ENCODE peak calls at places on chromosomes 7 and 10, in nine cellular contexts. D is AG09309, G is sigmoid colon, O is GM12865, E is fibroblast of the aortic adventitia, Q is cardiac fibroblast, H is HCT116, A is foreskin fibroblast, W is fibroblast of lung. R is an unnamed sample.

GRCh38 chr10:77909755-77910375 is 16.7 kb downstream of the DLG5 start:
- DNase-seq in D (peak; percentile 8), G (no peak), O (no peak), E (peak; percentile 72), Q (peak; percentile 76), H (no peak), A (peak; percentile 65), W (peak; percentile 70), R (peak; percentile 49)

GRCh38 chr7:51034531-51035264 is 252.0 kb upstream of the GRB10 start:
- DNase-seq in D (peak; percentile 38), G (no peak), O (no peak), E (peak; percentile 78), Q (peak; percentile 84), H (no peak), A (peak; percentile 51), W (peak; percentile 57), R (peak; percentile 93)

GRCh38 chr10:96275685-96276418 is 4.5 kb upstream of the BLNK start:
- DNase-seq in D (no peak), G (no peak), O (no peak), E (no peak), Q (no peak), H (no peak), A (no peak), W (no peak), R (no peak)

GRCh38 chr7:220151-220841 is 27.9 kb downstream of the FAM20C start:
- DNase-seq in D (no peak), G (no peak), O (no peak), E (no peak), Q (no peak), H (no peak), A (peak; percentile 39), W (no peak), R (no peak)

GRCh38 chr10:1651280-1651975 is 85.9 kb downstream of the ADARB2 start:
- DNase-seq in D (no peak), G (peak; percentile 48), O (no peak), E (no peak), Q (no peak), H (no peak), A (no peak), W (no peak), R (no peak)

GRCh38 chr7:538764-539685 is 19.4 kb upstream of the PDGFA start:
- DNase-seq in D (no peak), G (no peak), O (no peak), E (no peak), Q (no peak), H (no peak), A (no peak), W (no peak), R (no peak)

GRCh38 chr10:51999089-51999488 is 299.7 kb upstream of the CSTF2T start:
- DNase-seq in D (no peak), G (no peak), O (no peak), E (no peak), Q (peak; percentile 17), H (no peak), A (peak; percentile 2), W (peak; percentile 25), R (no peak)

GRCh38 chr10:69728335-69728861 is 73.3 kb upstream of the COL13A1 start:
- DNase-seq in D (no peak), G (no peak), O (no peak), E (peak; percentile 73), Q (peak; percentile 70), H (no peak), A (peak; percentile 54), W (peak; percentile 62), R (peak; percentile 76)

GRCh38 chr7:1042161-1042833 is 2.0 kb upstream of the GPR146 start:
- DNase-seq in D (no peak), G (no peak), O (no peak), E (no peak), Q (no peak), H (no peak), A (no peak), W (no peak), R (no peak)

GRCh38 chr7:47400001-47400400 is 181.9 kb downstream of the TNS3 start:
- DNase-seq in D (no peak), G (peak; percentile 6), O (no peak), E (no peak), Q (no peak), H (no peak), A (no peak), W (no peak), R (no peak)

GRCh38 chr10:24731942-24732341 is 8.3 kb upstream of the ARHGAP21 start:
- DNase-seq in D (no peak), G (no peak), O (no peak), E (no peak), Q (no peak), H (peak; percentile 54), A (no peak), W (no peak), R (no peak)

GRCh38 chr10:131089861-131090260 is 221.7 kb downstream of the TCERG1L start:
- DNase-seq in D (no peak), G (no peak), O (no peak), E (no peak), Q (no peak), H (no peak), A (no peak), W (no peak), R (no peak)

GRCh38 chr7:74029991-74030415 is 2.0 kb downstream of the ELN start:
- DNase-seq in D (no peak), G (no peak), O (no peak), E (no peak), Q (no peak), H (no peak), A (no peak), W (no peak), R (no peak)

GRCh38 chr7:2204446-2204845 is 28.3 kb downstream of the MAD1L1 start:
- DNase-seq in D (no peak), G (no peak), O (no peak), E (no peak), Q (no peak), H (no peak), A (no peak), W (no peak), R (no peak)

GRCh38 chr7:106283831-106284515 is 810 bp downstream of the NAMPT start:
- DNase-seq in D (no peak), G (peak; percentile 82), O (peak; percentile 50), E (peak; percentile 63), Q (peak; percentile 56), H (no peak), A (peak; percentile 7), W (peak; percentile 58), R (peak; percentile 44)

GRCh38 chr7:155104913-155105312 is 34.8 kb downstream of the HTR5A start:
- DNase-seq in D (no peak), G (no peak), O (no peak), E (no peak), Q (no peak), H (no peak), A (no peak), W (no peak), R (no peak)

GRCh38 chr7:65251851-65252620 is 121.6 kb upstream of the ZNF92 start:
- DNase-seq in D (no peak), G (peak; percentile 61), O (peak; percentile 64), E (peak; percentile 22), Q (peak; percentile 28), H (peak; percentile 71), A (peak; percentile 2), W (peak; percentile 22), R (peak; percentile 56)

GRCh38 chr10:122237326-122237725 is 33.8 kb upstream of the BTBD16 start:
- DNase-seq in D (no peak), G (peak; percentile 28), O (no peak), E (no peak), Q (no peak), H (no peak), A (no peak), W (no peak), R (no peak)

GRCh38 chr10:3241128-3242057 is 68.8 kb upstream of the PITRM1 start:
- DNase-seq in D (no peak), G (no peak), O (no peak), E (no peak), Q (no peak), H (no peak), A (no peak), W (no peak), R (peak; percentile 58)

DNA sequence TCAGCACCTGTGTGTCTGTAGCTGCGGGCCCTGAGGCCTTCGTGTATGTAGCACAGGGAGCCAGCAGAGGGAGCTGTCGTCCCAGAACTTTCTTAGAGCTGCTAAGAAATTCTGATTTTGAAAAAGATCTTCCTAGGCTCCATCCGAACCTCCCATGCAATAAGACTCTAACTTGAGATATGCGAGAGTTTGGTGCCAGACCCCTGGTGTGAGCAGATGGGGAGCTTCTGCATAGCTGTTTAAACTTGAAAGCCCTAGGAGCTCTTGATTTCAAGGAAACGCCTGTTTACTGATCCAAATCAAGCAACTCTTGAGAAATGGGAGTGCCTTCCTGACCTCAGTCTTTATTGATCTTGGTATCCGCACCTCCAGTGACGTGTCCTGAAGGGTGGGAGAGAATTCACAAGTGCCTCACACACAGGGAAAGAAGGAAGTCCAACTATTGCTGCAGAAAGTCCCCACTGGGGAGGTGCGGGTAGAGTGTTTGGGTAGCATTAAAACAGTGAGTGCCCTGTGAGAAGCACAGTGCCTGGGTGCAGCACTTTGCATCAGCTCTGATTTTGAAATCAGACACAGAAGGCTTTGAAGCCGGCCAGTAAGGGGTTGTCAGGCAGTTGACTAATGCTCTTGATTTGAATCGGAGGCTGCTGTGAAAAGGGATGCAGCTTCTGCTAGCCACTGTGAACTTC is 66.4 kb upstream of the STRIP2 start:
- DNase-seq in D (peak; percentile 29), G (peak; percentile 82), O (peak; percentile 90), E (peak; percentile 88), Q (peak; percentile 81), H (peak; percentile 49), A (peak; percentile 51), W (peak; percentile 80), R (peak; percentile 78)
- H3K4me3 ChIP-seq in D (peak overlapping the region; percentile 1), G (peak overlapping the region; percentile 8), O (peak overlapping the region; percentile 53), E (peak overlapping the region; percentile 32), Q (no peak overlapping the region), H (no peak overlapping the region), A (no peak overlapping the region), W (peak overlapping the region; percentile 32), R (no peak overlapping the region)

GRCh38 chr7:113289140-113289740 is 170.9 kb upstream of the SMIM30 start:
- DNase-seq in D (peak; percentile 37), G (no peak), O (peak; percentile 30), E (peak; percentile 69), Q (peak; percentile 71), H (peak; percentile 51), A (peak; percentile 7), W (peak; percentile 70), R (peak; percentile 44)
- TF ChIP-seq CTCF in D (peak; percentile 86), G (no peak), O (peak; percentile 37), E (peak; percentile 82), Q (peak; percentile 64), H (peak; percentile 66), A (peak; percentile 82), W (peak; percentile 77), R (peak; percentile 61)

DNA sequence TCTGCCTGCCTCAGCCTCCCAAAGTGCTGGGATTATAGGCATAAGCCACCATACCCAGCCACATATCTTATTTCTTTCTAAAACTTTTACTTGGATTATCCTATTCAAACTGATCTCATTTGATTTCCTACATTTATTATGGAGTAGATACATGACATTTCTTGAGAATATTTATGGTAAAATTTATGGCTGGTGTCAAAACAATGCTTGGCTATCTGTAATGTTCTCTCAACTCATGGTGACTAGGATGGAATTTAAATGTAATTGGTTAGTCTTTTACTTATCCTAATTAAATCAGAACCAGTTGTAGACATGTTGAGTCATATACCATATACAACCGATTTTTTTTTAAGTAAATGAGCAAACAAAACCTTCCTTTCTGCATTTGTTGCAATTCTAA is 4.1 kb downstream of the NUP42 start:
- DNase-seq in D (no peak), G (no peak), O (no peak), E (no peak), Q (no peak), H (no peak), A (no peak), W (no peak), R (no peak)
- H3K4me3 ChIP-seq in D (no peak overlapping the region), G (no peak overlapping the region), O (no peak overlapping the region), E (no peak overlapping the region), Q (no peak overlapping the region), H (no peak overlapping the region), A (no peak overlapping the region), W (no peak overlapping the region), R (no peak overlapping the region)

GRCh38 chr10:127354992-127355391 is 158.6 kb upstream of the INSYN2A start:
- DNase-seq in D (no peak), G (no peak), O (no peak), E (peak; percentile 11), Q (peak; percentile 26), H (peak; percentile 3), A (no peak), W (peak; percentile 38), R (peak; percentile 30)
- TF ChIP-seq CTCF in D (no peak), G (no peak), O (no peak), E (peak; percentile 21), Q (peak; percentile 67), H (peak; percentile 51), A (peak; percentile 38), W (peak; percentile 40), R (peak; percentile 70)